ENCODE peak calls at places on chromosomes 11 and 22, in ten cellular contexts. F is lung; J is psoas muscle; C is IMR-90; M is spleen; B is CD4-positive, alpha-beta memory T cell; T is naive thymus-derived CD4-positive, alpha-beta T cell; W is Peyer's patch; E is prostate gland; I is H9. V is an unnamed sample.

GRCh38 chr11:78417175-78417887 is at the start of gene GAB2:
- DNase-seq in E (no peak), C (no peak), F (no peak), I (peak; percentile 64), B (peak; percentile 39), T (peak; percentile 43), J (no peak), W (no peak), M (peak; percentile 92), V (no peak)

GRCh38 chr22:27814993-27815392 is 13.4 kb upstream of the MN1 start:
- DNase-seq in T (no peak), W (no peak), I (no peak), J (no peak), E (no peak), F (no peak), M (no peak), C (no peak), B (no peak), V (no peak)

GRCh38 chr22:22886546-22886945 is 1.1 kb upstream of the IGLL5 start:
- DNase-seq in W (no peak), B (no peak), J (no peak), I (peak; percentile 12), M (no peak), F (no peak), E (no peak), C (no peak), T (no peak), V (no peak)

GRCh38 chr11:124812876-124813275 is 12.7 kb upstream of the MSANTD2 start:
- DNase-seq in W (no peak), T (no peak), F (no peak), I (no peak), J (no peak), C (no peak), E (no peak), M (no peak), B (no peak), V (no peak)

GRCh38 chr11:108863528-108863927 is 198.7 kb downstream of the DDX10 start:
- DNase-seq in C (no peak), E (no peak), F (no peak), I (no peak), W (no peak), T (no peak), J (no peak), B (no peak), M (no peak), V (no peak)

GRCh38 chr11:73715551-73715950 is 45.3 kb downstream of the RAB6A start:
- DNase-seq in F (no peak), W (no peak), I (no peak), T (no peak), J (no peak), C (no peak), M (no peak), E (no peak), B (no peak), V (no peak)

GRCh38 chr11:96311120-96311568 is 31.9 kb downstream of the MAML2 start:
- DNase-seq in I (no peak), F (no peak), E (peak; percentile 50), W (no peak), T (no peak), M (no peak), B (no peak), J (no peak), C (peak; percentile 74), V (no peak)

GRCh38 chr11:14443642-14444041 is 56.0 kb downstream of the COPB1 start:
- DNase-seq in I (no peak), J (no peak), F (no peak), C (peak; percentile 57), B (no peak), M (no peak), T (no peak), E (no peak), W (no peak), V (no peak)

GRCh38 chr22:35914665-35915476 is 113.8 kb downstream of the RBFOX2 start:
- DNase-seq in C (peak; percentile 91), J (no peak), E (peak; percentile 86), I (peak; percentile 88), T (no peak), B (no peak), F (peak; percentile 84), M (no peak), W (no peak), V (no peak)

GRCh38 chr11:19646921-19647320 is 65.7 kb upstream of the NAV2 start:
- DNase-seq in B (no peak), T (no peak), C (peak; percentile 93), M (no peak), E (no peak), W (no peak), J (peak; percentile 30), I (no peak), F (peak; percentile 55), V (no peak)

GRCh38 chr11:99370557-99371200 is 349.9 kb downstream of the CNTN5 start:
- DNase-seq in E (no peak), J (peak; percentile 28), C (peak; percentile 72), T (no peak), M (no peak), F (no peak), I (peak; percentile 45), B (no peak), W (no peak), V (peak; percentile 79)

GRCh38 chr22:17972385-17973181 is 51.8 kb downstream of the MICAL3 start:
- DNase-seq in B (no peak), J (peak; percentile 42), W (no peak), T (no peak), C (peak; percentile 85), F (no peak), M (peak; percentile 67), I (no peak), E (no peak), V (peak; percentile 61)

GRCh38 chr11:119486691-119487259 is 63.8 kb upstream of the THY1 start:
- DNase-seq in E (no peak), C (no peak), J (no peak), F (no peak), W (no peak), B (no peak), I (peak; percentile 13), M (no peak), T (no peak), V (peak; percentile 14)

DNA sequence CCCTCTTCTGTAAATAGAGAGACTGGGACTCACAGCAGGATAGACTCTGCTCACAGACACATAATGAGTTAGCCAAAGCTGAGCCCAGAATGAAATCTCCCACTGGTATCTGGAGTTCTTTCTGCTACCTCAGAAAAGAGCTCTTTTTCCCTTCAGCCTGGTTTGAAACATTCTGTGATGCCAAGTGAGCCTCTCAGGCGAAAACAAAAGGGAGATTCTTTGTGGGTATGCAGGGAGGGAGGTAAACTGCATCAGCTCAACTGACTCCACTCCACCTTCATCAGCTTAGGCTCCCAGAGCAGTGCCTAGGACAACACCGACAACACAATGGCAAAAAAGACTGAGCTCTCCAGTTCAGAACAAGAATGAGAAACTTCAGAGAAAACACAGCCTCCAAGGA is 55.1 kb upstream of the SCUBE2 start:
- DNase-seq in F (no peak), T (no peak), B (no peak), C (no peak), J (no peak), I (no peak), W (no peak), E (no peak), M (no peak), V (no peak)
- H3K27ac ChIP-seq in F (no peak overlapping the region), T (no peak overlapping the region), B (no peak overlapping the region), C (no peak overlapping the region), J (no peak overlapping the region), I (no peak overlapping the region), W (no peak overlapping the region), E (no peak overlapping the region), M (no peak overlapping the region), V (no peak overlapping the region)

DNA sequence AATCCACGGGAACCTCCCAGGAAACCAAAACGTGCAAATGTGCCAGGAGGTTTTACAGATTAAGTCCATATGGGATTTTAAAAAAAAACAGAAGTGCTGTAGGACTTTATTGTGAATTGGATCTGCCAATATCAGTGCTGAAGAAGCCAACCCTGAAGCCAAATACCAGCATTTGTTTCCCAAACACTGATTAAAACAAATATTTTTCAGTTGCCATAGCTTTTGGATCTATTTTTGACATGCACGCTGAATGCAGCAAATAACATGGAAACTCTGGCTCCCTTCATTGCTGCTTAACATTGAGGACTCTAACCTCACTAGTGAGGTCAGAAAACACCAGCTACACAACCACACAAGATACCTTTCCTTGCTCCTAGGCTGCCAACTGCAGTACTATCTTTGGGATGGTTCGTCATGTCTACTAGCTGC is 28.4 kb upstream of the SIK2 start:
- DNase-seq in M (no peak), J (no peak), B (no peak), W (no peak), E (no peak), T (no peak), I (no peak), C (no peak), F (no peak), V (no peak)
- H3K4me1 ChIP-seq in M (no peaks in the 10 kb centered on the region), J (peaks cover 18% of the 10 kb centered on the region), B (no peaks in the 10 kb centered on the region), W (no peaks in the 10 kb centered on the region), E (no peaks in the 10 kb centered on the region), T (no peaks in the 10 kb centered on the region), I (no peaks in the 10 kb centered on the region), C (peaks cover 9% of the 10 kb centered on the region), F (no peaks in the 10 kb centered on the region), V (peaks cover 6% of the 10 kb centered on the region)

DNA sequence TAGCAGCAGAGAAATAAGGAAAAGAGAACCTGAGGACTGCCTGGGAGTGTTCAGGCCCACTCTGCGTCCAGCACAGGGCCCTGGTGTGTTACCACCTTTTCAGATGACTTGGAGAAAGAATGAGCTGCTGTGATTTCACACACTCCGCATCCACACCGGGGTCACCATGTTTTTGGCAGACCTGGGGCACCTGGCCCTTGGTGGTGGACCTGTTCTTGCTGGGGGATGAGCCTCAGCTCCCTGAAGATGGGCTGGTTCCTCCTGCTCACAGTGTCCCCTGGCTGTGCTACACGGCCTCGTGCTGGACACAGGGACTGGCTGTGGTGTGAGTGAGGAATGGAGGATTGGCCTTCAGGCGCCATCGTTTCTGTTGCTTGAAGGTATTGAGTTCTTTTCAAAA is 1381.4 kb downstream of the TBC1D22A start:
- DNase-seq in T (no peak), J (no peak), E (no peak), I (no peak), B (no peak), C (no peak), F (no peak), M (no peak), W (no peak), V (no peak)
- H3K9me3 ChIP-seq in T (no peaks in the 10 kb centered on the region), J (no peaks in the 10 kb centered on the region), E (no peaks in the 10 kb centered on the region), I (no peaks in the 10 kb centered on the region), B (no peaks in the 10 kb centered on the region), C (peaks cover 76% of the 10 kb centered on the region), F (peaks cover 6% of the 10 kb centered on the region), M (no peaks in the 10 kb centered on the region), W (no peaks in the 10 kb centered on the region), V (no peaks in the 10 kb centered on the region)

DNA sequence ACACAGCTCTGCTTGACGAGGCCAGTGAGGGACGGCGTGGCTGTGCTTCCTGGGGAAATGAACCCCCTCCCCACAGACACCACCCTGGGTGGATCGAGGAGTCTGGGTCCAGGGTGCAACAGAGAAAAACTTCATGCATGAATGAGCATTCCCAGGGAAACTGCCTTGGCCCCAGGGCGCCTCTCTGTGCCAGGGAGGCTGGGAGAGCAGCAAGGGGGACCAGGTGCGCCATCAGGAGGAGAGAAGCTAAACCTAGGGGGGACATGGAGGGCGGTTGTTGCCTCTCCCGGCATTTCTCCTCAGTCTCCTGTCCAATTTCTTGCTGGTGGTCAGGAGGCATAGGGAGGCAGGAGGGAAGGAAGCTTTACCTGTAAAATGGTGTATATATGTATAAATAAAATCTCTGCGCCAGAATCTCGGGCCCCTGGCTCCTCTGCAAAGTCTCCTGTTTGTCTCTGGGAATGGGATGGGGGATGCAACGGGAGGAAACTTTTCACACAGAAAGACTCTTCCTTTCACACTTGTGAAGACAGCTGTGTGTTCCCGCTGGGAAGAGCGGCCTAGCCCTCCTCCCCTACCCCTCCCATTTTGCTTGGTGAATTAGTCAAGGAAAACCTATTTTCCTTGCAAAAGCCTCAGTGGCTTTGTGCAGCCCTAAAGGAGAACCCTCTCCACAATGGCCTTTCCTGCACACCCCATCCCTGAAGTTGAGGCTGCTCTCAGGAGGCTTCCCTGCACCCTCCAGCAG is 9.2 kb upstream of the IGF2 start:
- DNase-seq in B (no peak), I (no peak), W (no peak), M (no peak), C (no peak), E (no peak), F (no peak), T (no peak), J (no peak), V (no peak)
- H3K27ac ChIP-seq in B (no peak overlapping the region), I (no peak overlapping the region), W (no peak overlapping the region), M (no peak overlapping the region), C (no peak overlapping the region), E (no peak overlapping the region), F (no peak overlapping the region), T (no peak overlapping the region), J (no peak overlapping the region), V (no peak overlapping the region)